ENCODE peak calls at places on chromosomes 2 and 18, in nine cellular contexts. B is foreskin fibroblast; H is skeletal muscle cell; F is stimulated activated CD4-positive, alpha-beta T cell treated with anti-CD3 and anti-CD28 coated beads, Interleukin-1b, Interleukin-23, amount 100 ng/mL, for 48 hours; G is RPMI7951; V is stomach; Z is right atrium auricular region; Y is breast epithelium; W is H7. P is an unnamed sample.

GRCh38 chr2:159755788-159756187 is 42.2 kb downstream of the CD302 start:
- DNase-seq in B (peak; percentile 17), H (no peak), W (peak; percentile 63), Z (no peak), V (no peak), F (peak; percentile 9), G (peak; percentile 73), Y (no peak), P (no peak)

GRCh38 chr2:8478133-8478793 is 203.6 kb upstream of the ID2 start:
- DNase-seq in G (peak; percentile 74), F (no peak), Y (no peak), H (no peak), Z (no peak), V (no peak), W (no peak), B (no peak), P (no peak)

GRCh38 chr2:233764264-233764663 is 4.2 kb downstream of the UGT1A1 start:
- DNase-seq in H (peak; percentile 5), Y (no peak), F (no peak), Z (no peak), W (no peak), B (peak; percentile 53), G (peak; percentile 89), V (no peak), P (peak; percentile 80)

GRCh38 chr2:29075894-29076700 is 1.8 kb upstream of the PCARE start:
- DNase-seq in Z (no peak), Y (no peak), W (no peak), B (peak; percentile 20), G (peak; percentile 86), V (no peak), H (no peak), F (no peak), P (no peak)

GRCh38 chr2:132977812-132978529 is 308.0 kb upstream of the LYPD1 start:
- DNase-seq in F (no peak), H (peak; percentile 14), W (no peak), G (peak; percentile 57), Y (no peak), V (no peak), Z (no peak), B (peak; percentile 4), P (no peak)

GRCh38 chr18:13217466-13217961 is 1.0 kb upstream of the LDLRAD4 start:
- DNase-seq in F (peak; percentile 50), G (peak; percentile 9), H (no peak), Y (no peak), Z (peak; percentile 78), B (peak; percentile 12), W (peak; percentile 88), V (peak; percentile 58), P (peak; percentile 77)

GRCh38 chr2:33426666-33427231 is 49.7 kb upstream of the RASGRP3 start:
- DNase-seq in F (no peak), B (peak; percentile 71), H (no peak), Y (no peak), W (no peak), Z (no peak), G (peak; percentile 84), V (peak; percentile 61), P (no peak)

GRCh38 chr2:100239513-100240210 is 82.6 kb downstream of the LONRF2 start:
- DNase-seq in Y (no peak), W (peak; percentile 42), H (no peak), B (no peak), V (no peak), Z (peak; percentile 49), F (no peak), G (no peak), P (no peak)

GRCh38 chr2:11099122-11100065 is 55.9 kb upstream of the SLC66A3 start:
- DNase-seq in B (no peak), H (no peak), W (no peak), F (no peak), G (no peak), Y (no peak), Z (no peak), V (no peak), P (no peak)

GRCh38 chr2:164479460-164479859 is 141.8 kb downstream of the GRB14 start:
- DNase-seq in B (peak; percentile 1), G (peak; percentile 20), F (no peak), W (no peak), Z (no peak), V (no peak), Y (no peak), H (peak; percentile 4), P (no peak)

GRCh38 chr2:146982393-146982846 is 862.4 kb upstream of the ACVR2A start:
- DNase-seq in G (peak; percentile 46), W (no peak), F (no peak), H (peak; percentile 74), V (peak; percentile 25), B (peak; percentile 94), Z (peak; percentile 67), Y (peak; percentile 35), P (peak; percentile 57)

GRCh38 chr2:238314576-238314975 is 5.7 kb upstream of the TRAF3IP1 start:
- DNase-seq in Z (no peak), F (no peak), Y (no peak), H (no peak), V (no peak), W (no peak), B (no peak), G (no peak), P (peak; percentile 15)

GRCh38 chr2:144456680-144457079 is 63.2 kb downstream of the ZEB2 start:
- DNase-seq in B (peak; percentile 89), V (no peak), W (no peak), H (peak; percentile 71), G (peak; percentile 64), F (peak; percentile 9), Z (peak; percentile 73), Y (no peak), P (no peak)

GRCh38 chr18:5772706-5773105 is 122.6 kb downstream of the TMEM200C start:
- DNase-seq in B (no peak), V (no peak), W (no peak), H (no peak), Y (no peak), F (no peak), Z (no peak), G (no peak), P (no peak)

GRCh38 chr2:132416080-132416911 is at the start of gene GPR39:
- DNase-seq in F (no peak), B (peak; percentile 99), W (peak; percentile 83), V (peak; percentile 94), H (peak; percentile 95), Z (peak; percentile 67), G (peak; percentile 100), Y (peak; percentile 56), P (peak; percentile 19)

GRCh38 chr2:133780099-133780996 is 212.1 kb upstream of the NCKAP5 start:
- DNase-seq in Y (peak; percentile 39), F (peak; percentile 6), W (peak; percentile 57), V (peak; percentile 60), Z (no peak), H (no peak), G (peak; percentile 81), B (peak; percentile 74), P (peak; percentile 72)